ENCODE peak calls at places on chromosomes 6 and 20, in five cellular contexts. U is BE2C, E is cardiac muscle cell, S is stomach, X is testis. V is an unnamed sample. For H3K4me1, the result is how much of the 10 kb centered on the place peaks cover.

GRCh38 chr6:32666420-32667300 is at the start of gene HLA-DQB1:
- DNase-seq in X (peak), S (no peak), E (peak), U (no peak), V (peak)

GRCh38 chr6:14373648-14374437 is 256.3 kb downstream of the CD83 start:
- DNase-seq in S (no peak), U (no peak), E (no peak), X (no peak), V (no peak)

GRCh38 chr20:62732356-62732755 is 23.7 kb downstream of the NTSR1 start:
- DNase-seq in U (no peak), S (no peak), E (no peak), X (no peak), V (no peak)

GRCh38 chr6:40674170-40674569 is 87.0 kb upstream of the LRFN2 start:
- DNase-seq in S (no peak), U (peak), E (no peak), X (no peak), V (no peak)

GRCh38 chr6:136343275-136343674 is 53.6 kb upstream of the BCLAF1 start:
- DNase-seq in X (no peak), E (no peak), U (no peak), S (no peak), V (no peak)

GRCh38 chr6:136228811-136229210 is 21.3 kb downstream of the MTFR2 start:
- DNase-seq in X (no peak), E (no peak), S (no peak), U (no peak), V (no peak)

GRCh38 chr6:148166339-148166949 is 176.2 kb upstream of the SASH1 start:
- DNase-seq in X (no peak), S (no peak), E (peak), U (no peak), V (no peak)

GRCh38 chr20:3420211-3420707 is 12.8 kb upstream of the DNAAF9 start:
- DNase-seq in E (no peak), X (peak), S (no peak), U (no peak), V (peak)

GRCh38 chr20:50821257-50821921 is 26.5 kb downstream of the BCAS4 start:
- DNase-seq in X (no peak), E (no peak), S (no peak), U (no peak), V (no peak)
- H3K4me3 ChIP-seq in X (no peak), E (no peak), S (no peak), U (no peak), V (no peak)

DNA sequence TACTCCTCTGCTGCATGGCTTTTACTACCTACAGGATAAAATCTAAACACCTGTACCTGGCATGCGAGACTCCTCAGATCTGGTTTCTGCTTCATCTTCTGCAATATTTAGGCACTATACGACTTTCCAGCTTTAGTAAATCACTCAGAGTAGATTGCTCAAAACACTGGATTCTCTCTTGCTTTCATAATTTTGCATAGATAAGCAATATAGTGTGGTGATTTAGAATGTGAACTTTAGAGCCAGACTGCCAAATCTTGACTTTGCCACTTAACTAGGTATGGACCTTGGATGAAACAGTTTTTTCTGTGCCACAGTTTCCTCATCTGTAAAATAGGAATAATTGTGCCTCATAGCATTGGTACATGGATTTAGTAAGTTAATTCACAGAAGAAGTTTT is 28.9 kb downstream of the CEP57L1 start:
- DNase-seq in S (no peak), E (no peak), X (no peak), U (no peak), V (no peak)
- H3K4me1 ChIP-seq in S (under half), E (under half), X (under half), U (under half), V (under half)

GRCh38 chr6:53651764-53652401 is 13.7 kb downstream of the KLHL31 start:
- DNase-seq in E (peak), X (peak), U (peak), S (peak), V (peak)
- H3K4me3 ChIP-seq in E (peak), X (peak), U (peak), S (peak), V (peak)

GRCh38 chr20:58905236-58905635 is 52.7 kb downstream of the GNAS start:
- DNase-seq in U (no peak), X (peak), E (no peak), S (no peak), V (peak)
- H3K4me1 ChIP-seq in U (under half), X (under half), E (under half), S (half or more), V (half or more)

GRCh38 chr20:22862645-22863230 is 172.4 kb upstream of the SSTR4 start:
- DNase-seq in X (no peak), U (no peak), S (no peak), E (no peak), V (no peak)
- H3K4me3 ChIP-seq in X (no peak), U (no peak), S (no peak), E (no peak), V (no peak)

V was measured in thyroid gland.